ENCODE peak calls at places on chromosomes 16 and 17, in seven cellular contexts. V is NCI-H2081; B is osteocyte; Z is CD4-positive, alpha-beta T cell; L is GF-D8; F is D341Med; P is tibial nerve. C is an unnamed sample.

GRCh38 chr16:15811778-15812750 is 44.8 kb downstream of the MYH11 start:
- DNase-seq in Z (no peak), F (peak), P (no peak), B (no peak), L (no peak), V (no peak), C (no peak)

GRCh38 chr16:53773150-53773846 is 69.3 kb downstream of the FTO start:
- DNase-seq in P (peak), B (no peak), V (peak), Z (no peak), F (peak), L (peak), C (no peak)

GRCh38 chr16:48820379-48820778 is 210.4 kb upstream of the N4BP1 start:
- DNase-seq in P (no peak), V (no peak), Z (no peak), B (no peak), L (no peak), F (no peak), C (no peak)

GRCh38 chr17:57114085-57114673 is 29.1 kb downstream of the AKAP1 start:
- DNase-seq in F (peak), B (no peak), L (no peak), P (peak), V (peak), Z (peak), C (no peak)

GRCh38 chr16:15592324-15592723 is 50.6 kb downstream of the MARF1 start:
- DNase-seq in B (no peak), L (no peak), Z (peak), V (no peak), P (no peak), F (no peak), C (peak)

GRCh38 chr17:61488878-61489718 is 36.9 kb downstream of the TBX4 start:
- DNase-seq in Z (no peak), B (peak), P (no peak), F (no peak), L (no peak), V (no peak), C (no peak)

GRCh38 chr16:73145166-73145565 is 97.2 kb upstream of the ZFHX3 start:
- DNase-seq in P (no peak), F (no peak), V (no peak), B (no peak), L (no peak), Z (no peak), C (no peak)

GRCh38 chr17:46814446-46814845 is 4.0 kb downstream of the WNT3 start:
- DNase-seq in V (no peak), Z (no peak), B (no peak), P (no peak), L (no peak), F (no peak), C (no peak)

GRCh38 chr17:49913226-49914095 is 55.5 kb upstream of the DLX4 start:
- DNase-seq in L (no peak), Z (no peak), P (no peak), V (no peak), F (no peak), B (no peak), C (no peak)

GRCh38 chr17:79034931-79035485 is 11.0 kb downstream of the C1QTNF1 start:
- DNase-seq in Z (no peak), L (no peak), V (no peak), F (no peak), P (no peak), B (no peak), C (no peak)

GRCh38 chr17:68701046-68701445 is 99.9 kb upstream of the FAM20A start:
- DNase-seq in Z (no peak), V (no peak), P (no peak), L (no peak), F (no peak), B (no peak), C (no peak)

GRCh38 chr17:67245694-67246397 is 850 bp upstream of the HELZ start:
- DNase-seq in P (no peak), Z (no peak), F (peak), V (no peak), B (peak), L (no peak), C (no peak)

GRCh38 chr17:27654654-27655524 is 23.9 kb downstream of the LGALS9 start:
- DNase-seq in P (peak), V (peak), L (no peak), Z (peak), B (peak), F (peak), C (peak)

GRCh38 chr17:21013983-21014382 is 28.8 kb downstream of the USP22 start:
- DNase-seq in Z (no peak), V (no peak), L (no peak), P (no peak), B (no peak), F (no peak), C (no peak)

GRCh38 chr16:50400967-50401348 is 32.2 kb upstream of the BRD7 start:
- DNase-seq in Z (no peak), V (no peak), P (no peak), F (no peak), L (no peak), B (peak), C (no peak)

GRCh38 chr17:1074886-1075665 is 78.1 kb downstream of the TIMM22 start:
- DNase-seq in B (no peak), P (no peak), V (no peak), Z (no peak), L (no peak), F (no peak), C (no peak)

GRCh38 chr16:57612494-57612893 is 15.9 kb upstream of the ADGRG1 start:
- DNase-seq in B (peak), L (no peak), V (no peak), P (no peak), F (no peak), Z (no peak), C (no peak)

GRCh38 chr17:1710807-1711553 is 803 bp upstream of the TLCD2 start:
- DNase-seq in Z (no peak), P (no peak), F (no peak), L (no peak), V (no peak), B (no peak), C (no peak)

GRCh38 chr17:13883659-13884058 is 185.6 kb upstream of the COX10 start:
- DNase-seq in F (no peak), L (no peak), Z (no peak), P (no peak), V (no peak), B (no peak), C (no peak)

GRCh38 chr16:75541236-75541635 is 5.3 kb upstream of the CHST5 start:
- DNase-seq in Z (no peak), F (no peak), L (no peak), B (no peak), V (no peak), P (no peak), C (no peak)

GRCh38 chr17:81869221-81870154 is 1.6 kb downstream of the ARHGDIA start:
- DNase-seq in F (peak), Z (no peak), L (no peak), P (no peak), B (peak), V (peak), C (no peak)

GRCh38 chr17:8698142-8699050 is 46.2 kb downstream of the CCDC42 start:
- DNase-seq in V (no peak), L (no peak), F (no peak), B (no peak), Z (no peak), P (no peak), C (no peak)

GRCh38 chr16:57598437-57598836 is 30.0 kb upstream of the ADGRG1 start:
- DNase-seq in V (no peak), F (no peak), P (no peak), L (no peak), B (no peak), Z (no peak), C (no peak)

GRCh38 chr16:22174642-22175041 is 12.3 kb downstream of the SDR42E2 start:
- DNase-seq in Z (no peak), V (no peak), B (no peak), P (no peak), L (no peak), F (no peak), C (no peak)

GRCh38 chr16:75621170-75621477 is 2.0 kb downstream of the ADAT1 start:
- DNase-seq in Z (no peak), P (no peak), L (peak), F (peak), V (peak), B (no peak), C (no peak)

GRCh38 chr16:23914935-23915549 is 79.3 kb downstream of the PRKCB start:
- DNase-seq in Z (no peak), B (no peak), P (no peak), L (no peak), V (no peak), F (no peak), C (no peak)

GRCh38 chr16:17591655-17592405 is 121.1 kb upstream of the XYLT1 start:
- DNase-seq in F (no peak), V (no peak), L (no peak), P (no peak), Z (no peak), B (peak), C (no peak)

GRCh38 chr16:81650982-81651562 is 128.0 kb upstream of the PLCG2 start:
- DNase-seq in F (peak), V (peak), Z (no peak), L (no peak), P (peak), B (no peak), C (no peak)

GRCh38 chr16:71407731-71408130 is 34.1 kb downstream of the TLE7 start:
- DNase-seq in P (no peak), Z (no peak), F (no peak), V (no peak), L (peak), B (no peak), C (no peak)

GRCh38 chr16:2912330-2913199 is 834 bp downstream of the FLYWCH1 start:
- DNase-seq in L (no peak), V (no peak), F (peak), P (peak), Z (peak), B (no peak), C (no peak)

GRCh38 chr16:64771273-64771672 is 350.6 kb downstream of the CDH11 start:
- DNase-seq in F (no peak), V (no peak), B (no peak), L (no peak), P (no peak), Z (no peak), C (no peak)

C was measured in keratinocyte.